ENCODE peak calls at places on chromosome 1, in six cellular contexts. D is coronary artery, L is fibroblast of mammary gland, R is OCI-LY7, J is testis, G is A549. A is an unnamed sample.

GRCh38 chr1:2271841-2272655 is 43.9 kb downstream of the SKI start:
- DNase-seq in G (no peak), J (no peak), R (no peak), L (no peak), D (no peak), A (peak; percentile 1)

GRCh38 chr1:234260578-234260977 is 112.7 kb upstream of the COA6 start:
- DNase-seq in R (no peak), G (no peak), J (no peak), L (no peak), D (no peak), A (no peak)

GRCh38 chr1:165871311-165872067 is 44.1 kb downstream of the UCK2 start:
- DNase-seq in D (no peak), J (peak; percentile 75), L (peak; percentile 53), R (peak; percentile 84), G (no peak), A (no peak)

GRCh38 chr1:246220495-246221065 is 286.5 kb downstream of the SMYD3 start:
- DNase-seq in D (no peak), J (no peak), G (no peak), R (no peak), L (no peak), A (no peak)

GRCh38 chr1:235343726-235344125 is 15.4 kb downstream of the GGPS1 start:
- DNase-seq in J (no peak), G (no peak), R (no peak), D (no peak), L (no peak), A (no peak)

GRCh38 chr1:48470506-48470905 is 1.5 kb downstream of the SPATA6 start:
- DNase-seq in D (peak; percentile 74), G (no peak), R (no peak), J (peak; percentile 59), L (peak; percentile 63), A (no peak)

GRCh38 chr1:2356911-2357845 is 34.2 kb downstream of the MORN1 start:
- DNase-seq in J (no peak), R (no peak), L (no peak), G (no peak), D (no peak), A (peak; percentile 6)

GRCh38 chr1:65658122-65658521 is 134.6 kb upstream of the PDE4B start:
- DNase-seq in J (no peak), G (no peak), L (peak; percentile 66), D (no peak), R (no peak), A (no peak)

GRCh38 chr1:160942926-160943325 is 11.7 kb downstream of the ITLN2 start:
- DNase-seq in R (peak; percentile 19), G (no peak), J (no peak), L (no peak), D (no peak), A (no peak)

GRCh38 chr1:109659997-109660755 is 4.3 kb downstream of the GSTM4 start:
- DNase-seq in D (no peak), J (peak; percentile 44), G (no peak), R (no peak), L (no peak), A (no peak)

GRCh38 chr1:235610157-235610556 is 39.4 kb downstream of the GNG4 start:
- DNase-seq in J (no peak), R (no peak), L (no peak), D (no peak), G (no peak), A (no peak)

GRCh38 chr1:167016090-167016750 is 27.1 kb downstream of the MAEL start:
- DNase-seq in J (no peak), R (no peak), L (no peak), D (no peak), G (no peak), A (no peak)

GRCh38 chr1:31627301-31627929 is 9.9 kb downstream of the HCRTR1 start:
- DNase-seq in R (no peak), J (peak; percentile 81), G (no peak), D (peak; percentile 88), L (no peak), A (peak; percentile 68)

GRCh38 chr1:179955731-179956130 is 1.1 kb downstream of the CEP350 start:
- DNase-seq in G (no peak), J (no peak), D (no peak), R (no peak), L (no peak), A (no peak)

GRCh38 chr1:51689643-51690042 is 72.8 kb downstream of the OSBPL9 start:
- DNase-seq in R (no peak), D (no peak), L (no peak), G (no peak), J (no peak), A (no peak)

GRCh38 chr1:51686450-51686849 is 69.6 kb downstream of the OSBPL9 start:
- DNase-seq in L (peak; percentile 85), D (no peak), G (no peak), R (no peak), J (no peak), A (no peak)

GRCh38 chr1:51689073-51689435 is 72.2 kb downstream of the OSBPL9 start:
- DNase-seq in R (no peak), G (no peak), J (no peak), D (no peak), L (peak; percentile 34), A (no peak)

GRCh38 chr1:51679435-51679834 is 62.5 kb downstream of the OSBPL9 start:
- DNase-seq in D (no peak), R (no peak), L (peak; percentile 68), G (no peak), J (no peak), A (no peak)

DNA sequence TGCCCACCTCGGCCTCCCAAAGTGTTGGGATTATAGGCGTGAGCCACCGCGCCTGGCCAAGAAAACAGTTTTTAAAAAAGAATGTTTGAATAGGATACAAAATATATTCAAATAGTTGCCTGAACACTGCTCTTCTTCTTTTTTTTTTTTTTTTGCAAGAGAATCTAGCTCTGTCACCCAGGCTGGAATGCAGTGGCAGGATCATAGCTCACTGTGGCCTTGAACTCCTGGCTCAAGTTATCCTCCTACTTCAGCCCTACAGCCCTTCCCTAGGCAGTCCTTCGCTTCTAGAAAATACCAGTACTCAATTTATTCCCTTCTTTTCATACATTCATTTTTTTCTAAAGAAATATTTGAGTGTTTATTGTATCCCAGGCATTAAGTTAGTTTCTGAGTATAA is 67.9 kb downstream of the OSBPL9 start:
- DNase-seq in R (no peak), L (no peak), D (no peak), J (peak; percentile 74), G (no peak), A (no peak)
- H3K4me3 ChIP-seq in R (no peak overlapping the region), L (no peak overlapping the region), D (no peak overlapping the region), J (no peak overlapping the region), G (no peak overlapping the region), A (no peak overlapping the region)

DNA sequence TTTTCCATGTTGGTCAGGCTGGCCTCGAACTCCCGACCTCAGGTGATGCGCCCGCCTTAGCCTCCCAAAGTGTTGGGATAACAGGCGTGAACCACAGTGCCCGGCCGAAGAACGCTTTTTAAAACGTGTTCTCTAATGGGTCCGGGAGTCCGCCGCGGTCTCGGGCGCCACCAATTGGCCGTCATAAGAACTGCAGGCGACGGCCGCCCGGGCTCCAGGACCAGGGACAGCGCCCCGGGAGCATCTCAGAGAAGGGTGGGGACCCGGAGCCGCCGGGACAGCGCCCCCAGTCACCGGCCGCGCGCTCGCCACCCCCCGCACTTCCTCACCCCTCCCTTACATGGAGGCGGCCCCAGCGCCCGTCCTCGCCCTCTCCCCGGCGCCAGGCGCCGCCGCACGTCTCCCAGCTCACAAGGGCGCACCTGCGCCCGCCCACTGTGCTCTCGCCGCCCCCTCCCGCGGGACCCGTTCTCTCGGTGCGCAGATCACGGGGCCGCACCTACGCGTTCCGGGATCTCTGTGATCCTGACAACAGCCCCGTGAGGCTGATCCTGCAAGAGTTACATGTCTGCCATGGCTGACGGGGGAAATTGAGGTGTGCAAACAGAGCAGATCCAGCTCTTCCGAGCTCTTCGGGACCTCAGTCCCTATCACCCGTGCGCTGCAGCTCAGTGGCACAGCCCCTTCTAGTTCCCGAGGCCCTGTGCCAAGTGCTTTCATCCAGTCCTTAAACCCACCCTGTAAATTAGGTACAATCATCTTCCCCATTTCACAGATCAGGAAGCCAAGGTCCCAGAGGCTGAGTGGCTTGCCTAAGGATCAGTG is 9.8 kb downstream of the RAP1GAP start:
- DNase-seq in R (peak; percentile 65), G (peak; percentile 63), J (peak; percentile 85), D (no peak), L (peak; percentile 42), A (peak; percentile 44)
- H3K4me3 ChIP-seq in R (no peak overlapping the region), G (no peak overlapping the region), J (no peak overlapping the region), D (peak overlapping the region; percentile 36), L (no peak overlapping the region), A (peak overlapping the region; percentile 23)

DNA sequence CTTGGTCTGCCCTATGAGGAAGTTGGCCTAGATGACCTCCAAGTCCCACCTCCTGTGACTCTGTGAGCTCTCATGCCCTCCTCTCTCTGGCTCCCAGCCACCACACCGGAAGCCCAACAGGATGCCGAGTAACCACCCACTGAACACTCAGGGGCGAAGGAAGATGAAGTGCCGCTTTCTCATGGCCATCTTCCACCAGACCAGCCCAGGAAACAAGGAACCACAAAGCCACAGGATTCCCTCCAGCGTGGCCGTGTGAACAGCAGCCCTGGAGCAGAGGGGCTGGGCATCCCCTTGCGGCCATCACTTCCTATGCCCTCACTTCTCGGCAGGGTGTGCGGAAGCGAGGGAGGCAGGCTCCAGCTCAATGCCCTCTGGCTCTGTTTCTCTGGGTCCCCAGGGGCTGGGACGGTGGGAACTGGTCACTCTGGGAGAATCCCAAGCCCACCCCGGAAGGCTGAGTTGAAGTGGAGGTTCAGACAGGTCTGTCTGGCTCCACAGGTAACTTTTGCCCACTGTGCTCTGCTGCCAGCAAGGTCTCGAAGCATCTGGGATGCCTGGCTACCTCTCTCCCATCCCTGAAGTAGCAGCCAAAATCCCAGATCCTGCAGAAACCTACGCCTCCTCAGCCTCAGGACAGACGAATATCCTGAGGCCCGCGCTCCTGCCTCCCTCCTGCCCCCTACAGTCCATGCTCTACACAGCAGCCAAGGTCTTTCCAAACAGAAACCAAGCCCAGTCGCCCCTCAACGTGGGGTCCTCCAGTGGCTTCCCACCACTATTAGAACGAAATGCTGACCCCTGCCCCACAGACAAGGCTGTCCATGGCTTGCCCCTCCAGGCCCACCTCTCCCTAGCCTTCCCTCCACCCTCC is 44.2 kb upstream of the ECE1 start:
- DNase-seq in D (peak; percentile 86), L (peak; percentile 91), R (peak; percentile 88), J (peak; percentile 76), G (peak; percentile 41), A (peak; percentile 67)
- H3K4me3 ChIP-seq in D (peak overlapping the region; percentile 72), L (peak overlapping the region; percentile 40), R (peak overlapping the region; percentile 64), J (no peak overlapping the region), G (peak overlapping the region; percentile 9), A (peak overlapping the region; percentile 39)

GRCh38 chr1:51875291-51875772 is 3.2 kb downstream of the NRDC start:
- DNase-seq in G (no peak), J (no peak), R (no peak), L (no peak), D (no peak), A (no peak)

GRCh38 chr1:51877434-51878306 is 857 bp downstream of the NRDC start:
- DNase-seq in D (no peak), L (peak; percentile 37), J (peak; percentile 45), G (no peak), R (peak; percentile 7), A (no peak)

GRCh38 chr1:51878616-51879336 is at the start of gene NRDC:
- DNase-seq in J (peak; percentile 100), G (peak; percentile 90), L (peak; percentile 100), D (peak; percentile 100), R (peak; percentile 100), A (peak; percentile 95)

GRCh38 chr1:51878307-51878615 is 266 bp downstream of the NRDC start:
- DNase-seq in J (no peak), G (no peak), R (no peak), D (no peak), L (no peak), A (no peak)

DNA sequence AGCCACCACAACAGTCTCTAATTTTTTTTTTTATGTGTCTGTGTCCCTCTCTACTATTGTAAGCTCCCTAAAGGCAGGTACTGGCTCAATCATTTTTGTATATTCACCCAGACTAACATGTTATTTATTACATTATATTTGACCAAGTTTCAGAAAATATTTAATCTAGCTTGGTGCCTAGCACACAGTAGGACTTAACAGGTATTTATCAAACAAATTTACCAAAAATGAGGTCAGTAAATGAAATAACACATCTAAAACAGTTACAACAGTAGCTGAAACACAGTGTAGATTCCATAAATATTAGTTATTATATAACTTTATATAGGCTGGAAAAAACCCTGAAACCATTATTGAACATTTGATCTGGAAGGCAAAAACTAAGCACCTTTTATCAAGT is 2.7 kb downstream of the NRDC start:
- DNase-seq in G (no peak), J (no peak), L (no peak), D (no peak), R (no peak), A (no peak)
- H3K4me3 ChIP-seq in G (no peak overlapping the region), J (no peak overlapping the region), L (no peak overlapping the region), D (peak overlapping the region; percentile 100), R (peak overlapping the region; percentile 32), A (no peak overlapping the region)

A was measured in BE2C.